ENCODE peak calls at places on chromosome 18, in six cellular contexts. U, V, Q, A, E and Y are unnamed samples.

GRCh38 chr18:25873833-25874232 is 216.6 kb downstream of the SS18 start:
- DNase-seq in Q (no peak), V (peak), U (no peak), A (no peak), E (no peak), Y (no peak)

GRCh38 chr18:2901405-2901989 is 54.7 kb downstream of the EMILIN2 start:
- DNase-seq in E (no peak), V (peak), U (no peak), A (no peak), Q (no peak), Y (no peak)

GRCh38 chr18:26532367-26533340 is 15.7 kb downstream of the KCTD1 start:
- DNase-seq in Q (no peak), V (peak), E (no peak), U (no peak), A (no peak), Y (no peak)

GRCh38 chr18:5415665-5416064 is 120.1 kb upstream of the ZBTB14 start:
- DNase-seq in V (no peak), A (no peak), E (no peak), Q (no peak), U (no peak), Y (no peak)

GRCh38 chr18:76351961-76352581 is 143.0 kb downstream of the ZNF516 start:
- DNase-seq in A (no peak), V (peak), Q (no peak), U (peak), E (peak), Y (no peak)

GRCh38 chr18:57559311-57559710 is 27.2 kb downstream of the FECH start:
- DNase-seq in E (no peak), Q (no peak), U (no peak), A (peak), V (no peak), Y (no peak)

GRCh38 chr18:23740105-23740830 is 51.0 kb downstream of the LAMA3 start:
- DNase-seq in V (no peak), U (peak), E (no peak), A (no peak), Q (no peak), Y (no peak)

GRCh38 chr18:73156117-73156516 is 288.3 kb upstream of the NETO1 start:
- DNase-seq in U (peak), Q (no peak), A (no peak), V (no peak), E (no peak), Y (no peak)

GRCh38 chr18:64238076-64238475 is 89.2 kb upstream of the LINC00305 start:
- DNase-seq in V (no peak), E (no peak), U (no peak), A (no peak), Q (no peak), Y (no peak)

GRCh38 chr18:2910751-2911425 is 64.1 kb downstream of the EMILIN2 start:
- DNase-seq in Q (no peak), V (no peak), A (no peak), E (no peak), U (no peak), Y (no peak)

GRCh38 chr18:56648307-56648706 is 2.9 kb upstream of the WDR7 start:
- DNase-seq in V (no peak), A (no peak), E (no peak), Q (no peak), U (no peak), Y (no peak)

GRCh38 chr18:25896178-25896780 is 194.1 kb downstream of the SS18 start:
- DNase-seq in U (peak), E (peak), Q (no peak), A (no peak), V (peak), Y (peak)

GRCh38 chr18:69978743-69979715 is 31.4 kb upstream of the CD226 start:
- DNase-seq in U (no peak), E (no peak), Q (no peak), A (no peak), V (no peak), Y (no peak)

GRCh38 chr18:77300579-77300978 is 50.9 kb downstream of the GALR1 start:
- DNase-seq in Q (no peak), E (no peak), A (no peak), V (no peak), U (no peak), Y (no peak)

GRCh38 chr18:76953186-76953982 is 131.0 kb downstream of the ZNF236 start:
- DNase-seq in V (peak), Q (no peak), U (no peak), A (peak), E (no peak), Y (no peak)

GRCh38 chr18:22737054-22737453 is 196.1 kb upstream of the RBBP8 start:
- DNase-seq in A (no peak), U (no peak), E (no peak), V (no peak), Q (no peak), Y (no peak)

GRCh38 chr18:14974088-14974487 is 226.1 kb downstream of the ANKRD30B start:
- DNase-seq in Q (no peak), V (no peak), E (no peak), U (peak), A (no peak), Y (no peak)

GRCh38 chr18:77146249-77147080 is 13.9 kb upstream of the MBP start:
- DNase-seq in Q (no peak), V (no peak), A (no peak), U (no peak), E (no peak), Y (no peak)

GRCh38 chr18:41513438-41513837 is 441.6 kb upstream of the PIK3C3 start:
- DNase-seq in E (no peak), V (no peak), Q (no peak), A (no peak), U (no peak), Y (no peak)

GRCh38 chr18:27467073-27467472 is 282.0 kb upstream of the CHST9 start:
- DNase-seq in E (no peak), U (no peak), V (no peak), Q (no peak), A (no peak), Y (no peak)

GRCh38 chr18:66280470-66280869 is 323.4 kb downstream of the CDH19 start:
- DNase-seq in V (no peak), Q (no peak), U (no peak), A (no peak), E (no peak), Y (no peak)

GRCh38 chr18:46213295-46213694 is 109.1 kb downstream of the HAUS1 start:
- DNase-seq in V (no peak), E (no peak), U (peak), Q (no peak), A (no peak), Y (no peak)

GRCh38 chr18:23849141-23849540 is 159.9 kb downstream of the LAMA3 start:
- DNase-seq in Q (no peak), U (peak), V (no peak), A (no peak), E (no peak), Y (no peak)

GRCh38 chr18:74526478-74526877 is 7.8 kb upstream of the CNDP1 start:
- DNase-seq in V (no peak), Q (no peak), U (no peak), A (no peak), E (no peak), Y (no peak)

GRCh38 chr18:13103366-13103765 is 112.2 kb downstream of the CEP192 start:
- DNase-seq in V (no peak), E (no peak), A (no peak), Q (no peak), U (peak), Y (no peak)
- TF ChIP-seq CTCF in V (peak), E (no peak), A (peak), Q (peak), U (peak), Y (peak)

DNA sequence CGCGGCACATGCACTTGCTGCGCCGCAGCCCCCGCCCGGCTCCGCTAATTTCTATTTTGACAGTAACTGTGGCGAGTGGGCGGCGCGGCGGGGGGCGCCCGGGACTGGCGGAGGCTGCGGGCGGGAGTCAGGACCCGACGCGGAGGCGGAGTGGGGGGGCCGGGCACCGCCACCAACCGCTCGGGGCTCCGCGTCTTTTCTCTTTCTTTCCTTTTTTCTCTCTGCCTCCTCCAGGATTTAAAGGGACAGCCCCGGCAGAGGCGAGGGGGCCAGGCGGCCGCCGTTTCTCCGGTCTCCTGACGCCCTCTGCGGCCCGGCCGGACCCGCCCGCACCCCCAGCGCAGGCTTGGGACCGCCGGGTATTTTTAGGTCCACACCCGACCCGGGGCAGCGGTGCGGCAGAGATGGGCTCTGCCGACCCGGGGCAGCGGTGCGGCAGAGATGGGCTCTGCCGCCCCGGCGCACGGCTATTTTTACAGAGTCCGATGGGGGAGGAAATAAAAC is 460 bp upstream of the ZBTB7C start:
- DNase-seq in E (no peak), V (no peak), Q (no peak), A (peak), U (no peak), Y (peak)
- TF ChIP-seq CTCF in E (no peak), V (no peak), Q (no peak), A (peak), U (no peak), Y (no peak)

GRCh38 chr18:78721281-78721949 is 258.2 kb upstream of the SALL3 start:
- DNase-seq in A (no peak), V (no peak), E (no peak), U (no peak), Q (no peak), Y (no peak)
- TF ChIP-seq CTCF in A (no peak), V (no peak), E (no peak), U (no peak), Q (no peak), Y (no peak)

DNA sequence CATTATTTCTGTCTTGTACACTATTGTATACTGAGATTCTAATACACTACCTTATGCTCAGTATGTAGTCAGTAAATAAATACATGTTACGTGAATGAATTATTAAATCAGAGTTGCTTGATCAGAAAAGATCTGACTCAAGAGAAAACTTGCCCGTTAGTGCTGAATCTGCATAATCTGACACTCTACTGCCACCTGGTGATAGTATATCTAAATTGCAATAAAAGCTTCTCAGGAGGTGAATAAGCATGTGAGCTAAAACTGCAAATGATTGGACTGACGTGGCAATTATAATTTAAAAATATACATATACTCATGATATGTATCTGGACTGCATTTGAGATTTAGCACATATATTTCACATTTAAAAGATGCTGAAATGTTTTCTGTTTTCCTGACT is 70.4 kb downstream of the KIAA1328 start:
- DNase-seq in E (no peak), Q (no peak), A (no peak), U (peak), V (peak), Y (no peak)
- TF ChIP-seq CTCF in E (no peak), Q (no peak), A (no peak), U (peak), V (peak), Y (peak)

DNA sequence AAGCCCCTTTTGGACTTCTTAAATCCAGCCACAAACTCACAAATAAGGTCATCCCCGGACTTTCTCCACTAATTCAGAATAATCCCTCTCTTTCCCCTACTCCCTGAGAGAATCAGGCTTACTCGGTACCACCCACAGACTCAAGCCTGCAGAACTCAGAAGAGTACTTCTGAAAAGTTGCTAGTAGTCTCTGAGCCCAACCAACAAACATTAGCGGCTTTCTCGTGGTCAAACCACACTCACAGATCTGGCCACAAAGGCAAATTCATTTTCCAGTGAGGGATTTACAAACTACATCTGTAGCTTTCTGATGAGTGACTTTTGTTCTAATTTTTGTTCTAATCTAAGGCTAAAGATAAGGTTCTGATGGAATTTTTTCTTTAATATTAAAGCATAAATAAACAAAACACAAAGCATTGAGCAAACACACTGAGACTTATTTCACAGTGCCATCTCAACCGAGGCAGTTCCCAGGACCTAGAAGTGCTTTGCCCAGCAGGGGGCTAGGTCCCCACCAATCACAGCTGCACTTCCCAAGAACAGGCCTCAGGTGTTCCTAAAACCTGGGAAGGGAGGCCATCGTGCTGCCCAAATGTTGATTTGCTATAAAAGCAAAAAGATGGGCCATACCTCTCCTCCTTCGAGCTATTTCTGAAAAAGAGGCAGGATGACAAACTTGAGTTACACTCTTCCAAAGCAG is 110.7 kb downstream of the COLEC12 start:
- DNase-seq in A (no peak), U (no peak), Q (no peak), V (peak), E (no peak), Y (no peak)
- TF ChIP-seq CTCF in A (no peak), U (peak), Q (no peak), V (peak), E (no peak), Y (peak)

GRCh38 chr18:12010187-12010802 is 29.0 kb downstream of the IMPA2 start:
- DNase-seq in U (no peak), V (no peak), Q (no peak), A (no peak), E (no peak), Y (no peak)
- TF ChIP-seq CTCF in U (peak), V (no peak), Q (no peak), A (no peak), E (no peak), Y (no peak)

GRCh38 chr18:44229693-44230108 is 451.0 kb upstream of the SETBP1 start:
- DNase-seq in A (peak), Q (no peak), E (no peak), V (peak), U (peak), Y (no peak)
- TF ChIP-seq CTCF in A (no peak), Q (no peak), E (no peak), V (no peak), U (no peak), Y (no peak)